ENCODE peak calls at places on chromosomes 13 and 19, in nine cellular contexts. S is endodermal cell; X is CD8-positive, alpha-beta T cell; T is body of pancreas; Y is fibroblast of lung; R is K562; Z is naive thymus-derived CD4-positive, alpha-beta T cell; V is transverse colon; H is neural progenitor cell. W is an unnamed sample. For H3K4me1 and H3K27me3, the result is how much of the 10 kb centered on the place peaks cover.

GRCh38 chr19:40383668-40384248 is 6.2 kb downstream of the HIPK4 start:
- DNase-seq in S (no peak), Z (no peak), V (no peak), H (no peak), X (no peak), Y (no peak), T (no peak), R (no peak), W (no peak)

GRCh38 chr19:35318679-35319448 is 10.1 kb upstream of the CD22 start:
- DNase-seq in R (peak), X (no peak), V (peak), T (peak), Y (peak), H (no peak), Z (peak), S (no peak), W (peak)

GRCh38 chr13:65530688-65531087 is 1699.4 kb downstream of the PCDH9 start:
- DNase-seq in V (no peak), R (no peak), Z (no peak), Y (peak), T (no peak), H (no peak), S (no peak), X (no peak), W (no peak)

GRCh38 chr19:40466219-40467006 is at the start of gene SPTBN4:
- DNase-seq in R (no peak), Y (no peak), H (peak), T (peak), S (peak), V (peak), X (peak), Z (no peak), W (peak)

GRCh38 chr13:79767126-79767525 is 286.2 kb downstream of the NDFIP2 start:
- DNase-seq in R (no peak), S (no peak), V (no peak), X (no peak), Z (no peak), H (no peak), Y (peak), T (no peak), W (no peak)

GRCh38 chr19:33797821-33798633 is 1.4 kb downstream of the KCTD15 start:
- DNase-seq in Z (no peak), X (no peak), R (peak), S (peak), T (peak), H (peak), V (peak), Y (peak), W (no peak)

GRCh38 chr13:22483276-22483675 is 697.5 kb upstream of the SGCG start:
- DNase-seq in T (no peak), Z (no peak), R (no peak), V (no peak), H (no peak), Y (no peak), X (no peak), S (no peak), W (no peak)

GRCh38 chr13:72204291-72204690 is 337.3 kb upstream of the DACH1 start:
- DNase-seq in H (no peak), Y (peak), S (no peak), R (no peak), Z (no peak), X (no peak), T (no peak), V (no peak), W (no peak)

GRCh38 chr13:80726895-80727294 is 386.0 kb upstream of the SPRY2 start:
- DNase-seq in V (no peak), X (no peak), H (no peak), T (no peak), Z (no peak), Y (no peak), S (no peak), R (no peak), W (no peak)

GRCh38 chr19:58196911-58197616 is 14.2 kb downstream of the ZNF274 start:
- DNase-seq in R (peak), S (no peak), X (no peak), T (no peak), Y (peak), Z (no peak), V (no peak), H (no peak), W (no peak)

GRCh38 chr19:46372901-46373572 is 26.1 kb downstream of the PPP5C start:
- DNase-seq in T (no peak), V (no peak), R (no peak), X (no peak), Z (no peak), H (peak), Y (peak), S (peak), W (peak)

GRCh38 chr19:1882786-1883692 is 2.3 kb downstream of the ABHD17A start:
- DNase-seq in R (no peak), H (no peak), Y (no peak), V (no peak), T (no peak), X (no peak), Z (no peak), S (no peak), W (no peak)

GRCh38 chr13:46643165-46643777 is 90.3 kb downstream of the LRCH1 start:
- DNase-seq in Z (no peak), Y (no peak), T (no peak), S (no peak), X (no peak), R (no peak), V (no peak), H (no peak), W (no peak)

GRCh38 chr19:41478875-41479756 is 36.2 kb downstream of the ERICH4 start:
- DNase-seq in T (no peak), V (no peak), S (no peak), H (no peak), R (no peak), Y (no peak), Z (no peak), X (no peak), W (no peak)

GRCh38 chr13:32316476-32316875 is 1.2 kb downstream of the BRCA2 start:
- DNase-seq in T (no peak), V (no peak), Y (no peak), X (no peak), S (no peak), R (no peak), Z (no peak), H (no peak), W (no peak)

GRCh38 chr13:91356919-91357612 is 9.6 kb downstream of the MIR17HG start:
- DNase-seq in Z (no peak), T (no peak), Y (no peak), V (no peak), S (no peak), X (no peak), H (no peak), R (peak), W (no peak)

GRCh38 chr13:55761986-55762385 is 1378.7 kb upstream of the PRR20A start:
- DNase-seq in R (no peak), H (peak), X (no peak), V (no peak), Y (no peak), Z (no peak), T (no peak), S (no peak), W (no peak)

GRCh38 chr13:94641432-94641941 is 39.8 kb downstream of the GPR180 start:
- DNase-seq in Y (peak), T (no peak), V (no peak), S (no peak), R (no peak), X (no peak), Z (no peak), H (no peak), W (no peak)

GRCh38 chr19:821228-821975 is at the start of gene PLPPR3:
- DNase-seq in R (peak), H (peak), V (no peak), X (no peak), S (peak), Y (no peak), T (no peak), Z (no peak), W (no peak)

GRCh38 chr19:15129856-15130580 is 22.8 kb downstream of the SYDE1 start:
- DNase-seq in V (no peak), Y (no peak), T (peak), S (no peak), Z (no peak), H (no peak), X (no peak), R (no peak), W (no peak)

GRCh38 chr19:11047856-11048255 is 41.4 kb upstream of the LDLR start:
- DNase-seq in H (no peak), Y (no peak), Z (no peak), V (no peak), X (no peak), R (no peak), S (no peak), T (no peak), W (no peak)

GRCh38 chr19:19474950-19475781 is 40.2 kb downstream of the TSSK6 start:
- DNase-seq in T (no peak), R (no peak), V (no peak), X (no peak), Y (no peak), S (peak), Z (no peak), H (peak), W (no peak)

GRCh38 chr19:41951686-41952172 is 7.4 kb downstream of the RABAC1 start:
- DNase-seq in S (peak), T (peak), V (peak), X (peak), Y (peak), Z (peak), H (peak), R (peak), W (peak)

GRCh38 chr19:4319067-4319718 is 14.8 kb downstream of the FSD1 start:
- DNase-seq in Z (no peak), S (no peak), H (no peak), V (no peak), R (no peak), X (no peak), T (no peak), Y (no peak), W (no peak)

GRCh38 chr19:4068058-4068966 is 1.6 kb upstream of the ZBTB7A start:
- DNase-seq in R (no peak), T (no peak), S (peak), X (no peak), Y (no peak), V (peak), H (no peak), Z (no peak), W (no peak)

GRCh38 chr13:105914637-105915036 is 620.8 kb downstream of the EFNB2 start:
- DNase-seq in V (no peak), H (no peak), X (no peak), R (no peak), Z (no peak), S (no peak), T (no peak), Y (peak), W (no peak)

GRCh38 chr19:4531562-4532165 is 3.4 kb downstream of the PLIN5 start:
- DNase-seq in V (no peak), R (no peak), T (peak), Z (no peak), H (no peak), Y (no peak), X (no peak), S (no peak), W (no peak)

GRCh38 chr19:33373701-33374405 is at the start of gene CEBPG:
- DNase-seq in H (peak), T (peak), X (peak), S (no peak), R (peak), Y (peak), V (peak), Z (no peak), W (peak)

GRCh38 chr19:41706741-41707501 is 1.5 kb upstream of the CEACAM5 start:
- DNase-seq in T (peak), H (peak), S (peak), Y (no peak), Z (peak), R (peak), V (peak), X (peak), W (peak)

GRCh38 chr13:114002771-114003321 is 29.0 kb upstream of the C13orf46 start:
- DNase-seq in S (no peak), H (no peak), T (peak), X (no peak), Z (no peak), V (no peak), Y (no peak), R (no peak), W (no peak)

GRCh38 chr13:99307648-99308339 is 595 bp upstream of the GPR183 start:
- DNase-seq in H (no peak), V (peak), X (no peak), S (peak), Y (peak), Z (no peak), R (peak), T (peak), W (no peak)

DNA sequence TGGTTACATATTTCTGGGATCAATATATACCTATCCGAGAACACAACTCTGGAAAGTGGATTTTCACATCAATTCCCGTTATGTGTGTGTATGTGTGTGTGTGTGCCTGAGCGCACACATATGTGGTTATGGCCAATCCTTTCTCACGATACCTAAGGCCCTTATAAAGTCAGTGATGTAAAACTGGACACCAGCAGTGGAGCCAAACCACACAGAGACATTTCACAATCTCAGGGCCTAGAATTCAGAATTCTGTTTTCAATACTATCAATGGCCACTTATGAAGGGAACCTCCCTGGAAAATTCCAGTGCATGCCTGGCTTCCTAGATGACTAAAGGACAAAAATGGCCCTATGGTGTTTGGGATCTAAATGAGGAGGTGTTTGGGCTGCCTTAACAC is 187.3 kb upstream of the UBL3 start:
- DNase-seq in S (peak), V (no peak), X (no peak), Y (peak), H (no peak), Z (no peak), R (no peak), T (no peak), W (no peak)
- H3K4me1 ChIP-seq in S (under half), V (under half), X (under half), Y (under half), H (under half), Z (under half), R (under half), T (under half), W (under half)

GRCh38 chr19:45156751-45157150 is 4.0 kb downstream of the NKPD1 start:
- DNase-seq in Y (no peak), R (no peak), Z (no peak), X (no peak), H (no peak), T (no peak), S (no peak), V (peak), W (no peak)
- H3K27me3 ChIP-seq in Y (under half), R (under half), Z (under half), X (under half), H (half or more), T (under half), S (under half), V (half or more), W (under half)

GRCh38 chr13:28854657-28855056 is 34.5 kb downstream of the MTUS2 start:
- DNase-seq in X (no peak), V (no peak), Z (no peak), H (peak), T (peak), Y (no peak), S (peak), R (peak), W (no peak)
- H3K4me1 ChIP-seq in X (under half), V (under half), Z (under half), H (under half), T (under half), Y (under half), S (under half), R (under half), W (under half)

GRCh38 chr19:29872224-29872731 is 60.5 kb downstream of the CCNE1 start:
- DNase-seq in Y (peak), X (no peak), V (no peak), Z (no peak), S (peak), H (peak), R (peak), T (no peak), W (no peak)

GRCh38 chr19:29873801-29874575 is 62.2 kb downstream of the CCNE1 start:
- DNase-seq in Z (no peak), R (no peak), T (no peak), X (no peak), Y (no peak), H (no peak), V (no peak), S (no peak), W (no peak)

GRCh38 chr19:29875931-29876330 is 64.1 kb downstream of the CCNE1 start:
- DNase-seq in V (no peak), S (no peak), R (no peak), X (no peak), Y (no peak), Z (no peak), T (no peak), H (no peak), W (no peak)

GRCh38 chr19:29871143-29871542 is 59.4 kb downstream of the CCNE1 start:
- DNase-seq in H (no peak), Y (no peak), R (no peak), Z (no peak), X (no peak), S (no peak), V (no peak), T (no peak), W (no peak)

GRCh38 chr19:29873024-29873800 is 61.4 kb downstream of the CCNE1 start:
- DNase-seq in Y (peak), X (peak), T (peak), Z (peak), V (peak), R (peak), H (peak), S (peak), W (peak)
- H3K27me3 ChIP-seq in Y (under half), X (under half), T (under half), Z (under half), V (under half), R (under half), H (under half), S (under half), W (under half)

GRCh38 chr19:12666305-12667048 is at the start of the genes MAN2B1 and WDR83:
- DNase-seq in X (peak), H (peak), R (peak), Z (peak), T (peak), V (peak), Y (peak), S (peak), W (peak)

GRCh38 chr19:12669272-12670158 is 2.9 kb downstream of the WDR83 start:
- DNase-seq in S (peak), R (peak), T (peak), Z (peak), V (peak), X (peak), H (peak), Y (peak), W (peak)

GRCh38 chr19:12668937-12669271 is 2.3 kb downstream of the WDR83 start:
- DNase-seq in V (peak), T (peak), R (peak), X (no peak), S (no peak), H (peak), Z (peak), Y (peak), W (peak)

GRCh38 chr19:12667903-12668302 is 1.3 kb downstream of the WDR83 start:
- DNase-seq in T (no peak), V (no peak), Z (no peak), Y (no peak), S (no peak), R (no peak), H (no peak), X (no peak), W (no peak)

GRCh38 chr19:12668346-12668745 is 1.7 kb downstream of the WDR83 start:
- DNase-seq in X (no peak), Z (no peak), H (no peak), T (no peak), V (no peak), Y (no peak), R (no peak), S (no peak), W (no peak)
- H3K4me1 ChIP-seq in X (under half), Z (under half), H (under half), T (under half), V (under half), Y (under half), R (half or more), S (under half), W (under half)

DNA sequence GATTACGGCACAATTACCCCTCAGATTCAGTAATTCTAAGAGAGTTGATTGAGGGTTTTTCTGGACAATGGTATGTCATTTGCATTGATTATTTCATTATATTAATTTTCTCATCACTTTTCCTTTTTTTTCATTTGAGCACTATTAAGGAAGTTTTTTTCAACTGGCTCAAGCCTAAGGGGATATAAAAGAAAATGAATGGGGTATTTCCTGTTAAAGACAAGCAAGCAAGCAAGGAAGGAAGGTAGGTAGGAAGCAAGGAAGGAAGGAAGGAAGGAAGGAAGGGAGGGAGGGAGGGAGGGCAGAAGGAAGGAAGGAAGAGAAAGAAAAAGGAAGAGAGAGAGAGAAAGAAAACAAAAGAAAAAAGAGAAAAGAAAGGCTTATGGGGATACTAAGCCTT is 620.3 kb downstream of the DIAPH3 start:
- DNase-seq in V (no peak), S (no peak), Z (no peak), T (no peak), R (no peak), X (no peak), Y (no peak), H (no peak), W (no peak)
- H3K27me3 ChIP-seq in V (under half), S (under half), Z (under half), T (under half), R (under half), X (under half), Y (under half), H (under half), W (under half)

GRCh38 chr19:18418725-18419194 is 438 bp upstream of the SSBP4 start:
- DNase-seq in X (no peak), H (no peak), V (peak), T (no peak), R (peak), S (no peak), Z (no peak), Y (no peak), W (peak)

GRCh38 chr19:18418034-18418724 is 1.0 kb upstream of the SSBP4 start:
- DNase-seq in Z (no peak), H (no peak), R (peak), S (peak), T (peak), Y (no peak), X (no peak), V (no peak), W (no peak)

GRCh38 chr19:18417250-18418033 is 1.8 kb upstream of the SSBP4 start:
- DNase-seq in T (peak), Z (no peak), R (peak), Y (peak), X (no peak), S (peak), H (peak), V (peak), W (peak)

GRCh38 chr19:18415177-18415867 is 3.9 kb upstream of the SSBP4 start:
- DNase-seq in T (no peak), V (peak), Z (no peak), X (no peak), S (no peak), H (no peak), Y (peak), R (peak), W (peak)

DNA sequence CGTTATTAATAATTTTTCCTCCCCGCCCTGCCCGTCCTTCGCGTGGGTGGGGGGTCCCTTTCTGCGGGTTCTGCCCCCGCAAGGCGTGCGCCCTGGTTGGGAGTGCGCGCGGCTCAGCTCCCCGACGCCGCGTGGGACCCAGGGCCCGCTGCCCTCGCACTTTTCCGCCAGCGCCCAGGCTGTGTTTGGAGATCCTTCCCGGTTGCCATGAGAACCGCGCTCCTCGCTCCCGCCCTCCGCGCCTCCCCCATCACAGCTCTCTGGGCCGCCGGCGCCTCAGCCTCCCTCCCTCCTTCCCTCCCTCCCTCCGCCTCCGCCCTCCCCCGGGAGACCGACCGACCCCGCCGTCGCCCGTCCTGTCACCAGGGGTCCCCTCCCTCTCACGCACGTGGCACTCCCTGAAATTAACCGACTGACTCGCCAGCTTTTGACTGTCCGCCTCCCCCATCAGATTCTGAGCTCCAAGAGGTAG is 2.4 kb upstream of the SSBP4 start:
- DNase-seq in Y (peak), H (peak), S (peak), X (peak), T (peak), Z (peak), R (peak), V (peak), W (peak)
- H3K4me1 ChIP-seq in Y (under half), H (under half), S (under half), X (half or more), T (half or more), Z (half or more), R (half or more), V (half or more), W (under half)

W was measured in Peyer's patch.